ENCODE peak calls at places on chromosomes 6 and 20, in nine cellular contexts. F, H, L, U, V, R, X, T and O are unnamed samples. For H3K4me1, the result is how much of the 10 kb centered on the place peaks cover.

GRCh38 chr6:148817689-148818088 is 70.9 kb downstream of the UST start:
- DNase-seq in F (no peak), H (no peak), L (no peak), U (no peak), V (no peak), R (no peak), X (no peak), T (no peak), O (no peak)

GRCh38 chr6:166307082-166307980 is 861 bp downstream of the PRR18 start:
- DNase-seq in F (no peak), H (no peak), L (no peak), U (peak), V (no peak), R (no peak), X (no peak), T (no peak), O (no peak)

GRCh38 chr20:53708129-53708968 is 114.7 kb upstream of the ZNF217 start:
- DNase-seq in F (peak), H (no peak), L (no peak), U (no peak), V (no peak), R (peak), X (no peak), T (no peak), O (no peak)

GRCh38 chr6:78629154-78629721 is 238.1 kb upstream of the IRAK1BP1 start:
- DNase-seq in F (peak), H (no peak), L (no peak), U (peak), V (peak), R (no peak), X (no peak), T (peak), O (peak)

GRCh38 chr6:25172819-25173218 is 106.4 kb upstream of the CARMIL1 start:
- DNase-seq in F (peak), H (no peak), L (no peak), U (no peak), V (no peak), R (no peak), X (no peak), T (no peak), O (no peak)

GRCh38 chr6:157905590-157906337 is 75.9 kb upstream of the SYNJ2 start:
- DNase-seq in F (peak), H (no peak), L (no peak), U (no peak), V (no peak), R (no peak), X (no peak), T (no peak), O (peak)

GRCh38 chr6:166999845-167000253 is 652 bp downstream of the CEP43 start:
- DNase-seq in F (peak), H (no peak), L (no peak), U (no peak), V (no peak), R (peak), X (no peak), T (no peak), O (peak)

GRCh38 chr20:20831794-20832193 is 119.3 kb upstream of the RALGAPA2 start:
- DNase-seq in F (no peak), H (no peak), L (no peak), U (no peak), V (no peak), R (no peak), X (no peak), T (no peak), O (no peak)

GRCh38 chr6:30691208-30691872 is 556 bp upstream of the NRM start:
- DNase-seq in F (no peak), H (no peak), L (no peak), U (no peak), V (peak), R (no peak), X (no peak), T (no peak), O (no peak)

GRCh38 chr20:36153754-36154695 is 515 bp upstream of the EPB41L1 start:
- DNase-seq in F (peak), H (peak), L (peak), U (peak), V (peak), R (no peak), X (peak), T (peak), O (peak)

GRCh38 chr6:2245954-2246863 is 804 bp upstream of the GMDS start:
- DNase-seq in F (peak), H (peak), L (peak), U (peak), V (peak), R (peak), X (peak), T (peak), O (peak)

GRCh38 chr6:115898246-115898645 is 162.4 kb downstream of the FRK start:
- DNase-seq in F (peak), H (no peak), L (no peak), U (no peak), V (peak), R (no peak), X (no peak), T (no peak), O (no peak)

GRCh38 chr6:78947529-78947928 is 80.2 kb downstream of the IRAK1BP1 start:
- DNase-seq in F (peak), H (no peak), L (no peak), U (no peak), V (no peak), R (no peak), X (no peak), T (no peak), O (peak)

GRCh38 chr20:9571783-9572182 is 57.4 kb downstream of the LAMP5 start:
- DNase-seq in F (no peak), H (no peak), L (no peak), U (peak), V (no peak), R (no peak), X (no peak), T (no peak), O (no peak)
- H3K4me1 ChIP-seq in F (under half), H (under half), L (under half), U (under half), V (under half), R (under half), X (under half), T (under half), O (under half)

GRCh38 chr6:141401168-141401567 is 731.6 kb upstream of the GJE1 start:
- DNase-seq in F (peak), H (no peak), L (no peak), U (no peak), V (no peak), R (no peak), X (no peak), T (no peak), O (no peak)

GRCh38 chr6:141403827-141404226 is 728.9 kb upstream of the GJE1 start:
- DNase-seq in F (peak), H (no peak), L (no peak), U (no peak), V (no peak), R (no peak), X (no peak), T (no peak), O (no peak)

GRCh38 chr6:141401851-141402250 is 730.9 kb upstream of the GJE1 start:
- DNase-seq in F (peak), H (no peak), L (no peak), U (no peak), V (no peak), R (no peak), X (no peak), T (no peak), O (no peak)

GRCh38 chr6:141403103-141403502 is 729.6 kb upstream of the GJE1 start:
- DNase-seq in F (no peak), H (no peak), L (no peak), U (no peak), V (no peak), R (no peak), X (no peak), T (no peak), O (no peak)

GRCh38 chr6:141402489-141402888 is 730.2 kb upstream of the GJE1 start:
- DNase-seq in F (no peak), H (no peak), L (no peak), U (no peak), V (no peak), R (no peak), X (no peak), T (no peak), O (no peak)
- H3K4me1 ChIP-seq in F (under half), H (under half), L (under half), U (under half), V (under half), R (under half), X (under half), T (under half), O (under half)

GRCh38 chr6:52546192-52546591 is 30.7 kb downstream of the TRAM2 start:
- DNase-seq in F (no peak), H (no peak), L (no peak), U (no peak), V (no peak), R (no peak), X (no peak), T (no peak), O (no peak)

GRCh38 chr6:52545844-52546119 is 31.1 kb downstream of the TRAM2 start:
- DNase-seq in F (no peak), H (no peak), L (no peak), U (no peak), V (no peak), R (no peak), X (no peak), T (no peak), O (no peak)

GRCh38 chr6:52543729-52544324 is 33.0 kb downstream of the TRAM2 start:
- DNase-seq in F (no peak), H (no peak), L (no peak), U (no peak), V (peak), R (no peak), X (no peak), T (peak), O (peak)

GRCh38 chr6:52544325-52545022 is 32.4 kb downstream of the TRAM2 start:
- DNase-seq in F (no peak), H (no peak), L (no peak), U (no peak), V (no peak), R (no peak), X (no peak), T (no peak), O (peak)

DNA sequence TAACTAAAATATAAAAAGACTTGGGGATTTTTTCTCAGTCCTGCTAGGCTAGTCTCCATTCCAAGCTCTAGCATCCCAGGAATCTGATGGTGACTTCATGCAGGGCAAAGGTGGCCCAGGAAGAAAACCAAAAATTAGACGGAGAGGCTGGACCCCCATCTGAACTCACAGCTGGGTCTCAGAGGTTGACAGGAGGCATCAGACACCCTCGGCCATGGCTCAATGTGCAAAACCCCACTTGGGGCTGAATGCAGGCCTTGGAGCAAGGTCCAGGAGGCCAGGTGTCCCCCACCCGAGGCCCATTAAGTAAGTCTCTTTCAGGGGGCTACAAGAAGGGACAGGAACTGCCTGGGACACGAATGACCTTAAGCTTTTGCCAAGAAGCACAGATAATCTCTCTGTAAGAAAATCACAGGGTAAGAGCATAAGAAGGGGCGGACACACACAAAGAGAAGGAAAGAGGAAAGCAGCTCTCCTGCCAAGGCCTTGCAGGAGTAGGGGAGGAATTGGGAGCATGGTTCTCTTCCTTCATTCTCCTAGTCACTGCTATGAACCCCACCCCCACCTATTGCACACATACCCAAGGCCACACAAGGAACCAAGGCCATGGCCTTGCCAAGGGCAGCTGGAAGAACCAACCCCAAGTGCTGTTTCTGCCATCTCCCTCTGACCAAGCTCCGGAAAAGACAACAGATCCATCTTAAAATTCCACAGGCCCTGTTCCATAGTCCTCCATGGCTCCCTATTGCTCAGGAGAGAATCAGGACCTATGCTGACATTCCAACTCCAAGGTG is 31.6 kb downstream of the TRAM2 start:
- DNase-seq in F (no peak), H (no peak), L (no peak), U (no peak), V (no peak), R (no peak), X (no peak), T (no peak), O (no peak)
- H3K4me1 ChIP-seq in F (half or more), H (under half), L (half or more), U (half or more), V (half or more), R (half or more), X (under half), T (half or more), O (half or more)

GRCh38 chr6:106113256-106113954 is 27.3 kb downstream of the PRDM1 start:
- DNase-seq in F (no peak), H (no peak), L (no peak), U (no peak), V (no peak), R (no peak), X (no peak), T (no peak), O (peak)
- H3K4me1 ChIP-seq in F (under half), H (under half), L (under half), U (under half), V (under half), R (under half), X (under half), T (under half), O (under half)

DNA sequence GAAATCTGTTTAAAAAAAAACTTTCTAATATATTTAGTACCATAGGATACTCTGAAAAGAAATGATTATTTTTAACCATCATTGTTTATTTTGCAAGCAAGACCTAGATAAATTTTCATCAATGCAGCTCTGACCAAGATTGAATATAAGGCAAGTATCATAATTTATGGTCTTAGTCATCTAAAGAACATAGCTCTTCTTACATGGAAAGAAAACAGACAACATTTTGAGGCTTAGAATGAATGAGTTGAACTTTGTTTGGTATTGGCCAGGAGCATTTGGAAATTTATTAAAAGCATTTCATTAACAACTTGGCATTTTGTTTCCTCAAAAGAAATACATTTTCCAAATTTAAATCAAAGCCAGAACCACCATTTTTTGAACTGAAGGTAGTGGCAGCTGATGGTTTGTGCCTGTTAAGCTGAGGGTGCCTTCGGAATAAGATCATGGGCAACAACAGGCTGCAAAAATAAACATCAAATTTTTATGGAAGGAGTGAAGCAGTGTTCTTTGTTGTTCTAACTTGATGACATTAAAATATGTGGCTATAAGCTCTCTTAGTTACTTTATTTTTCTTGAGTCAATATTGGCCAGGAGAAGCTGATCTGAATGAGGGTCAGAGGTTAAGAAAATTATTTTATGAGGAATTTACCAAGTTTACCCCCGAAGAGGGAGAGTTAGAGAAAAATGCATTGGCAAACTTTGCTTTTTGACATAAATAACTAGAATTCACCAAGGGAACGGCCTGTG is 6.7 kb upstream of the ATXN1 start:
- DNase-seq in F (no peak), H (no peak), L (no peak), U (no peak), V (no peak), R (no peak), X (no peak), T (no peak), O (no peak)
- H3K4me1 ChIP-seq in F (under half), H (under half), L (half or more), U (under half), V (under half), R (under half), X (under half), T (under half), O (half or more)

DNA sequence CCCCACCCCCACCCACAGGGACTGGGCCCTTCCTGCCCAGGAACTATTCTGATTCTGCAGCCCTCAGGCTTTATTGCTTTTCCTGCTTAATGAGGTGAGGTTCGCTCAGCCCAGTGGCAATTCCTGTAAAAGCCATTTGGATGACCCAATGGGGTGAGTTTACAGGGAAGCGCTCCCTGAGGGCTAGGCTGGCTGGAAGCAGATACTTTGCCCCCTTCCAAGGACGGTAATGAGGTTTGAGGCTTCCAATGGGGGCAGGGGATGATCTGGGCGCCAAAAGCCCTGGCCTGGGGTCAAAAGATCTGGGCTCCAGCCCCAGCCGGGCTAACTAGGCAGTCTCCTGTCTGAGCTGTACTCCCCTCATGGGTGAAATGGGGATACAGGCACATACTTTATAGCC is 41.8 kb downstream of the RIPOR3 start:
- DNase-seq in F (no peak), H (peak), L (no peak), U (peak), V (no peak), R (no peak), X (no peak), T (no peak), O (no peak)
- H3K4me1 ChIP-seq in F (under half), H (under half), L (under half), U (under half), V (under half), R (under half), X (under half), T (under half), O (under half)